ENCODE peak calls at places on chromosome 6, in four cellular contexts. W is CD4-positive, CD25-positive, alpha-beta regulatory T cell; U is mucosa of gallbladder; Z is stimulated activated CD4-positive, alpha-beta T cell treated with anti-CD3 and anti-CD28 coated beads, Interleukin-1b, Interleukin-23, amount 100 ng/mL, for 24 hours. M is an unnamed sample.

GRCh38 chr6:139257821-139258398 is 33.9 kb downstream of the TXLNB start:
- DNase-seq in W (no peak), U (no peak), Z (no peak), M (no peak)

GRCh38 chr6:137223370-137224131 is 4.4 kb upstream of the IFNGR1 start:
- DNase-seq in W (no peak), U (peak), Z (no peak), M (peak)

GRCh38 chr6:83948851-83949250 is 84.7 kb upstream of the MRAP2 start:
- DNase-seq in W (no peak), U (no peak), Z (no peak), M (no peak)

GRCh38 chr6:101614774-101615173 is 221.3 kb downstream of the GRIK2 start:
- DNase-seq in W (no peak), U (no peak), Z (no peak), M (no peak)

GRCh38 chr6:39366875-39367618 is 44.5 kb upstream of the KCNK16 start:
- DNase-seq in W (no peak), U (no peak), Z (no peak), M (no peak)

GRCh38 chr6:136723780-136724179 is 68.5 kb downstream of the MAP3K5 start:
- DNase-seq in W (peak), U (no peak), Z (no peak), M (peak)

GRCh38 chr6:36685926-36686667 is 7.6 kb downstream of the CDKN1A start:
- DNase-seq in W (no peak), U (no peak), Z (no peak), M (no peak)

GRCh38 chr6:166474721-166475565 is 92.2 kb upstream of the MPC1 start:
- DNase-seq in W (no peak), U (no peak), Z (no peak), M (no peak)

GRCh38 chr6:10316327-10316726 is 98.5 kb downstream of the TFAP2A start:
- DNase-seq in W (no peak), U (no peak), Z (no peak), M (no peak)

GRCh38 chr6:169935348-169935718 is 183.9 kb downstream of the ERMARD start:
- DNase-seq in W (no peak), U (no peak), Z (no peak), M (no peak)

GRCh38 chr6:17881085-17881883 is 106.2 kb downstream of the KIF13A start:
- DNase-seq in W (no peak), U (no peak), Z (no peak), M (no peak)

GRCh38 chr6:14671261-14671681 is 553.7 kb downstream of the CD83 start:
- DNase-seq in W (no peak), U (no peak), Z (no peak), M (no peak)

GRCh38 chr6:39225543-39225942 is 3.7 kb downstream of the KCNK5 start:
- DNase-seq in W (no peak), U (peak), Z (no peak), M (no peak)

GRCh38 chr6:129612440-129612839 is 97.5 kb downstream of the ARHGAP18 start:
- DNase-seq in W (no peak), U (no peak), Z (no peak), M (no peak)

M was measured in KG1.